ENCODE peak calls at places on chromosomes 16 and 17, in seven cellular contexts. Y is AG09319; Q is activated CD4-positive, alpha-beta T cell treated with anti-CD3 and anti-CD28 coated beads for 48 hours; J is activated T-cell treated with anti-CD3 and anti-CD28 coated beads, Interleukin-2, amount 50 U/mL, for 48 hours; F is left cardiac atrium; I is GM23248; U is activated gamma-delta T cell treated with anti-CD3 and anti-CD28 coated beads, Interleukin-2, amount 50 U/mL, for 16 hours. W is an unnamed sample.

GRCh38 chr17:68598545-68598961 is 2.6 kb downstream of the FAM20A start:
- DNase-seq in J (no peak), I (no peak), Y (no peak), U (no peak), F (no peak), Q (no peak), W (no peak)

GRCh38 chr16:57893559-57894389 is 77.2 kb downstream of the CNGB1 start:
- DNase-seq in I (peak; percentile 82), J (no peak), U (no peak), Y (peak; percentile 54), F (peak; percentile 45), Q (no peak), W (peak; percentile 59)

GRCh38 chr16:89217388-89218191 is at the start of gene ZNF778:
- DNase-seq in J (peak; percentile 86), I (peak; percentile 94), Y (peak; percentile 58), F (peak; percentile 88), U (peak; percentile 64), Q (peak; percentile 84), W (peak; percentile 75)

GRCh38 chr17:9928601-9929341 is 23.7 kb upstream of the RCVRN start:
- DNase-seq in I (peak; percentile 69), U (no peak), F (no peak), J (no peak), Y (peak; percentile 4), Q (no peak), W (peak; percentile 89)

GRCh38 chr17:40134184-40134583 is 6.2 kb upstream of the CASC3 start:
- DNase-seq in J (no peak), F (no peak), U (no peak), Q (no peak), I (no peak), Y (no peak), W (no peak)

GRCh38 chr17:79808763-79809529 is 12.1 kb upstream of the CBX8 start:
- DNase-seq in J (peak; percentile 39), F (no peak), Q (no peak), Y (no peak), I (no peak), U (no peak), W (no peak)

GRCh38 chr16:63050391-63050790 is 1014.2 kb upstream of the CDH8 start:
- DNase-seq in J (no peak), Q (no peak), Y (no peak), U (no peak), F (no peak), I (no peak), W (no peak)

GRCh38 chr17:1735834-1736347 is 6.8 kb upstream of the SERPINF2 start:
- DNase-seq in Y (no peak), U (no peak), I (no peak), J (no peak), F (peak; percentile 23), Q (no peak), W (no peak)

GRCh38 chr16:82563401-82563800 is 63.4 kb upstream of the CDH13 start:
- DNase-seq in I (no peak), Q (no peak), J (no peak), U (no peak), Y (no peak), F (no peak), W (no peak)

GRCh38 chr17:75854881-75855309 is 240 bp downstream of the WBP2 start:
- DNase-seq in Q (no peak), F (peak; percentile 61), Y (no peak), J (no peak), U (no peak), I (no peak), W (no peak)

GRCh38 chr16:27318399-27319256 is 4.9 kb downstream of the IL4R start:
- DNase-seq in Y (no peak), I (no peak), U (peak; percentile 37), J (peak; percentile 79), Q (peak; percentile 74), F (peak; percentile 67), W (no peak)

GRCh38 chr17:61186996-61187395 is 212.6 kb upstream of the TBX2 start:
- DNase-seq in Q (no peak), F (no peak), I (no peak), U (no peak), Y (no peak), J (no peak), W (no peak)

GRCh38 chr16:80356365-80356764 is 184.4 kb upstream of the DYNLRB2 start:
- DNase-seq in U (no peak), Y (no peak), I (no peak), Q (no peak), J (no peak), F (no peak), W (no peak)

GRCh38 chr17:39132192-39132600 is 19.2 kb downstream of the PLXDC1 start:
- DNase-seq in J (no peak), I (peak; percentile 91), F (peak; percentile 48), U (no peak), Q (no peak), Y (peak; percentile 75), W (peak; percentile 91)

GRCh38 chr16:53503270-53503911 is 382 bp upstream of the AKTIP start:
- DNase-seq in Y (peak; percentile 100), I (peak; percentile 100), J (peak; percentile 99), F (peak; percentile 100), U (peak; percentile 99), Q (peak; percentile 100), W (peak; percentile 100)

GRCh38 chr17:39925282-39926134 is 1.9 kb downstream of the ORMDL3 start:
- DNase-seq in I (no peak), Q (no peak), U (no peak), Y (no peak), J (no peak), F (no peak), W (no peak)

GRCh38 chr17:181213-182163 is at the start of gene DOC2B:
- DNase-seq in U (no peak), Q (peak; percentile 33), I (peak; percentile 76), Y (no peak), F (peak; percentile 75), J (peak; percentile 32), W (peak; percentile 30)

W was measured in fibroblast of mammary gland.